ENCODE peak calls at places on chromosomes 13 and 19, in ten cellular contexts. Q, I, J, X, Z, A, Y, W, V and M are unnamed samples.

GRCh38 chr19:16608290-16608704 is 19.7 kb downstream of the MED26 start:
- DNase-seq in W (no peak), J (peak; percentile 70), X (no peak), V (no peak), I (no peak), A (no peak), Z (no peak), Q (no peak), Y (no peak), M (no peak)

GRCh38 chr19:8811315-8812172 is 20.6 kb downstream of the ZNF558 start:
- DNase-seq in V (no peak), I (no peak), Y (no peak), X (no peak), J (peak; percentile 5), W (no peak), Q (no peak), A (no peak), Z (peak; percentile 46), M (no peak)

GRCh38 chr19:18232540-18233223 is 6.4 kb upstream of the PDE4C start:
- DNase-seq in Y (no peak), W (no peak), X (no peak), I (no peak), Q (no peak), A (no peak), J (no peak), V (no peak), Z (peak; percentile 94), M (peak; percentile 66)

GRCh38 chr19:11821474-11821873 is 7.4 kb downstream of the ZNF440 start:
- DNase-seq in X (no peak), A (no peak), V (no peak), I (no peak), Z (no peak), Q (no peak), W (no peak), Y (no peak), J (peak; percentile 21), M (no peak)

GRCh38 chr13:113021811-113022210 is 52.8 kb downstream of the MCF2L start:
- DNase-seq in I (no peak), A (no peak), W (no peak), X (no peak), V (no peak), J (no peak), Q (no peak), Y (no peak), Z (no peak), M (no peak)

GRCh38 chr19:28710278-28710677 is 502.7 kb downstream of the UQCRFS1 start:
- DNase-seq in V (no peak), Q (no peak), X (no peak), I (no peak), W (no peak), A (no peak), Z (peak; percentile 71), Y (peak; percentile 65), J (peak; percentile 61), M (peak; percentile 33)

GRCh38 chr13:78022164-78022877 is 103.7 kb upstream of the EDNRB start:
- DNase-seq in Z (peak; percentile 54), X (no peak), Y (peak; percentile 88), V (no peak), Q (peak; percentile 31), J (peak; percentile 87), I (peak; percentile 40), W (peak; percentile 34), A (no peak), M (no peak)

GRCh38 chr19:16078311-16078758 is 2.0 kb downstream of the TPM4 start:
- DNase-seq in X (no peak), W (no peak), J (peak; percentile 81), Y (peak; percentile 74), Z (peak; percentile 74), I (peak; percentile 33), V (no peak), Q (no peak), A (no peak), M (no peak)

GRCh38 chr13:110338441-110339101 is 31.5 kb downstream of the COL4A2 start:
- DNase-seq in Z (peak; percentile 66), V (no peak), J (no peak), W (peak; percentile 90), Y (no peak), X (no peak), Q (no peak), I (peak; percentile 70), A (peak; percentile 94), M (no peak)

GRCh38 chr19:3110126-3110825 is 16.1 kb downstream of the GNA11 start:
- DNase-seq in I (no peak), Y (no peak), X (no peak), Z (no peak), Q (no peak), V (no peak), W (peak; percentile 55), A (no peak), J (no peak), M (no peak)

GRCh38 chr19:7670150-7670784 is 1.4 kb downstream of the RETN start:
- DNase-seq in A (no peak), Z (no peak), W (peak; percentile 44), I (no peak), X (no peak), Q (no peak), J (no peak), Y (no peak), V (no peak), M (no peak)

GRCh38 chr13:39189778-39190177 is 151.5 kb downstream of the NHLRC3 start:
- DNase-seq in I (no peak), Y (no peak), W (no peak), J (no peak), V (no peak), A (no peak), Q (no peak), Z (peak; percentile 70), X (no peak), M (peak; percentile 1)

GRCh38 chr13:101624210-101624922 is 171.9 kb downstream of the ITGBL1 start:
- DNase-seq in X (no peak), Q (no peak), J (no peak), Z (peak; percentile 21), V (no peak), I (peak; percentile 7), Y (peak; percentile 5), W (no peak), A (no peak), M (no peak)

GRCh38 chr13:80133631-80134083 is 207.3 kb downstream of the SPRY2 start:
- DNase-seq in Q (no peak), Y (no peak), W (no peak), I (peak; percentile 17), X (no peak), A (no peak), Z (peak; percentile 13), J (no peak), V (no peak), M (no peak)
- H3K4me3 ChIP-seq in Q (no peak overlapping the region), Y (no peak overlapping the region), W (peak overlapping the region; percentile 44), I (peak overlapping the region; percentile 37), X (no peak overlapping the region), A (peak overlapping the region; percentile 63), Z (no peak overlapping the region), J (no peak overlapping the region), V (peak overlapping the region; percentile 55), M (no peak overlapping the region)

GRCh38 chr19:12938536-12939291 is at the start of gene CALR:
- DNase-seq in X (no peak), I (no peak), Z (peak; percentile 53), Y (peak; percentile 54), Q (peak; percentile 41), W (no peak), J (no peak), A (no peak), V (no peak), M (no peak)

GRCh38 chr19:12939292-12939606 is 840 bp downstream of the CALR start:
- DNase-seq in Y (peak; percentile 63), W (peak; percentile 48), V (no peak), I (no peak), J (no peak), Z (peak; percentile 21), A (no peak), Q (peak; percentile 27), X (no peak), M (no peak)

GRCh38 chr19:12939908-12940533 is 1.6 kb downstream of the CALR start:
- DNase-seq in V (no peak), X (no peak), W (peak; percentile 54), Y (no peak), Z (no peak), J (no peak), I (no peak), Q (no peak), A (no peak), M (no peak)

GRCh38 chr19:12943437-12944044 is 2.1 kb upstream of the RAD23A start:
- DNase-seq in Z (no peak), V (no peak), J (no peak), X (no peak), I (no peak), Q (no peak), W (peak; percentile 35), Y (no peak), A (no peak), M (no peak)

GRCh38 chr19:12940897-12941296 is 2.5 kb downstream of the CALR start:
- DNase-seq in X (no peak), Q (no peak), V (no peak), J (no peak), A (no peak), Z (no peak), W (no peak), I (no peak), Y (no peak), M (no peak)
- H3K4me3 ChIP-seq in X (no peak overlapping the region), Q (no peak overlapping the region), V (peak overlapping the region; percentile 98), J (no peak overlapping the region), A (no peak overlapping the region), Z (no peak overlapping the region), W (no peak overlapping the region), I (no peak overlapping the region), Y (peak overlapping the region; percentile 76), M (no peak overlapping the region)

GRCh38 chr13:111424134-111424533 is 103.7 kb downstream of the TEX29 start:
- DNase-seq in Y (no peak), Z (no peak), V (no peak), W (no peak), I (no peak), J (no peak), Q (no peak), X (no peak), A (no peak), M (no peak)

GRCh38 chr13:111425326-111425725 is 104.9 kb downstream of the TEX29 start:
- DNase-seq in Z (no peak), Q (no peak), J (no peak), V (no peak), I (no peak), Y (no peak), A (no peak), W (no peak), X (no peak), M (no peak)

GRCh38 chr13:111422352-111422751 is 101.9 kb downstream of the TEX29 start:
- DNase-seq in V (no peak), I (no peak), Z (no peak), Y (no peak), X (no peak), A (peak; percentile 41), W (no peak), J (no peak), Q (no peak), M (no peak)

GRCh38 chr13:111421216-111421615 is 100.8 kb downstream of the TEX29 start:
- DNase-seq in Z (no peak), V (no peak), J (no peak), Q (no peak), I (no peak), Y (no peak), X (no peak), W (no peak), A (no peak), M (no peak)

GRCh38 chr13:111423168-111423785 is 102.8 kb downstream of the TEX29 start:
- DNase-seq in W (no peak), V (no peak), Z (peak; percentile 29), A (peak; percentile 16), I (no peak), J (no peak), Q (no peak), Y (no peak), X (no peak), M (no peak)
- H3K4me3 ChIP-seq in W (no peak overlapping the region), V (no peak overlapping the region), Z (no peak overlapping the region), A (no peak overlapping the region), I (no peak overlapping the region), J (no peak overlapping the region), Q (no peak overlapping the region), Y (no peak overlapping the region), X (no peak overlapping the region), M (no peak overlapping the region)

GRCh38 chr19:45670670-45671453 is 2.8 kb downstream of the GIPR start:
- DNase-seq in V (peak; percentile 61), Q (peak; percentile 51), J (peak; percentile 73), Z (peak; percentile 95), A (no peak), X (peak; percentile 90), Y (peak; percentile 95), W (peak; percentile 86), I (peak; percentile 48), M (peak; percentile 85)
- H3K4me3 ChIP-seq in V (peak overlapping the region; percentile 22), Q (no peak overlapping the region), J (peak overlapping the region; percentile 45), Z (peak overlapping the region; percentile 46), A (peak overlapping the region; percentile 37), X (no peak overlapping the region), Y (peak overlapping the region; percentile 79), W (peak overlapping the region; percentile 20), I (no peak overlapping the region), M (peak overlapping the region; percentile 51)